ENCODE peak calls at places on chromosome 15, in six cellular contexts. One of them, this sample, is unnamed.

GRCh38 chr15:96692826-96693225 is 362.3 kb downstream of the NR2F2 start:
- DNase-seq in stomach: no peak
- DNase-seq in fibroblast of lung: no peak
- DNase-seq in GM12865: no peak
- DNase-seq in heart right ventricle: no peak
- DNase-seq in endodermal cell: no peak
- DNase-seq in this sample: no peak

GRCh38 chr15:85763157-85763556 is 31.6 kb downstream of the KLHL25 start:
- DNase-seq in stomach: no peak
- DNase-seq in fibroblast of lung: no peak
- DNase-seq in GM12865: no peak
- DNase-seq in heart right ventricle: peak; percentile 72
- DNase-seq in endodermal cell: no peak
- DNase-seq in this sample: no peak

GRCh38 chr15:86915811-86916331 is 836.2 kb downstream of the AGBL1 start:
- DNase-seq in stomach: no peak
- DNase-seq in fibroblast of lung: peak; percentile 72
- DNase-seq in GM12865: peak; percentile 31
- DNase-seq in heart right ventricle: no peak
- DNase-seq in endodermal cell: peak; percentile 75
- DNase-seq in this sample: no peak

GRCh38 chr15:98745179-98745578 is 96.8 kb downstream of the IGF1R start:
- DNase-seq in stomach: peak; percentile 37
- DNase-seq in fibroblast of lung: no peak
- DNase-seq in GM12865: no peak
- DNase-seq in heart right ventricle: no peak
- DNase-seq in endodermal cell: no peak
- DNase-seq in this sample: no peak

GRCh38 chr15:69665641-69666091 is 213.0 kb downstream of the RPLP1 start:
- DNase-seq in stomach: no peak
- DNase-seq in fibroblast of lung: no peak
- DNase-seq in GM12865: no peak
- DNase-seq in heart right ventricle: no peak
- DNase-seq in endodermal cell: peak; percentile 64
- DNase-seq in this sample: no peak

GRCh38 chr15:58232273-58233065 is 94.3 kb downstream of the AQP9 start:
- DNase-seq in stomach: no peak
- DNase-seq in fibroblast of lung: no peak
- DNase-seq in GM12865: no peak
- DNase-seq in heart right ventricle: no peak
- DNase-seq in endodermal cell: no peak
- DNase-seq in this sample: no peak

GRCh38 chr15:83694030-83694429 is 40.1 kb downstream of the ADAMTSL3 start:
- DNase-seq in stomach: no peak
- DNase-seq in fibroblast of lung: peak; percentile 60
- DNase-seq in GM12865: no peak
- DNase-seq in heart right ventricle: no peak
- DNase-seq in endodermal cell: peak; percentile 83
- DNase-seq in this sample: no peak

GRCh38 chr15:70478251-70478990 is 284.9 kb downstream of the UACA start:
- DNase-seq in stomach: no peak
- DNase-seq in fibroblast of lung: no peak
- DNase-seq in GM12865: peak; percentile 80
- DNase-seq in heart right ventricle: peak; percentile 29
- DNase-seq in endodermal cell: no peak
- DNase-seq in this sample: peak; percentile 66

GRCh38 chr15:39720721-39721611 is 61.7 kb downstream of the FSIP1 start:
- DNase-seq in stomach: no peak
- DNase-seq in fibroblast of lung: peak; percentile 91
- DNase-seq in GM12865: no peak
- DNase-seq in heart right ventricle: no peak
- DNase-seq in endodermal cell: no peak
- DNase-seq in this sample: no peak

GRCh38 chr15:75061272-75061671 is 37.9 kb downstream of the PPCDC start:
- DNase-seq in stomach: no peak
- DNase-seq in fibroblast of lung: peak; percentile 71
- DNase-seq in GM12865: peak; percentile 87
- DNase-seq in heart right ventricle: no peak
- DNase-seq in endodermal cell: peak; percentile 17
- DNase-seq in this sample: peak; percentile 50

GRCh38 chr15:35271371-35272043 is 186.4 kb upstream of the NANOGP8 start:
- DNase-seq in stomach: no peak
- DNase-seq in fibroblast of lung: peak; percentile 53
- DNase-seq in GM12865: no peak
- DNase-seq in heart right ventricle: no peak
- DNase-seq in endodermal cell: no peak
- DNase-seq in this sample: no peak

GRCh38 chr15:40806672-40807027 is 239 bp upstream of the ZFYVE19 start:
- DNase-seq in stomach: no peak
- DNase-seq in fibroblast of lung: no peak
- DNase-seq in GM12865: no peak
- DNase-seq in heart right ventricle: no peak
- DNase-seq in endodermal cell: no peak
- DNase-seq in this sample: no peak

GRCh38 chr15:35306361-35306981 is 221.4 kb upstream of the NANOGP8 start:
- DNase-seq in stomach: no peak
- DNase-seq in fibroblast of lung: peak; percentile 91
- DNase-seq in GM12865: peak; percentile 12
- DNase-seq in heart right ventricle: no peak
- DNase-seq in endodermal cell: no peak
- DNase-seq in this sample: no peak

GRCh38 chr15:98428253-98428989 is 219.9 kb upstream of the IGF1R start:
- DNase-seq in stomach: peak; percentile 76
- DNase-seq in fibroblast of lung: peak; percentile 60
- DNase-seq in GM12865: peak; percentile 43
- DNase-seq in heart right ventricle: peak; percentile 73
- DNase-seq in endodermal cell: peak; percentile 94
- DNase-seq in this sample: peak; percentile 85

GRCh38 chr15:101168463-101168824 is 83.4 kb downstream of the CHSY1 start:
- DNase-seq in stomach: peak; percentile 45
- DNase-seq in fibroblast of lung: peak; percentile 93
- DNase-seq in GM12865: no peak
- DNase-seq in heart right ventricle: peak; percentile 55
- DNase-seq in endodermal cell: no peak
- DNase-seq in this sample: no peak

GRCh38 chr15:56736308-56736707 is 3.0 kb upstream of the ZNF280D start:
- DNase-seq in stomach: no peak
- DNase-seq in fibroblast of lung: peak; percentile 71
- DNase-seq in GM12865: no peak
- DNase-seq in heart right ventricle: no peak
- DNase-seq in endodermal cell: no peak
- DNase-seq in this sample: no peak

GRCh38 chr15:85764649-85765277 is 30.0 kb downstream of the KLHL25 start:
- DNase-seq in stomach: no peak
- DNase-seq in fibroblast of lung: peak; percentile 55
- DNase-seq in GM12865: no peak
- DNase-seq in heart right ventricle: no peak
- DNase-seq in endodermal cell: no peak
- DNase-seq in this sample: no peak

GRCh38 chr15:67927501-67928156 is 87.8 kb upstream of the RNU6-1 start:
- DNase-seq in stomach: peak; percentile 92
- DNase-seq in fibroblast of lung: peak; percentile 98
- DNase-seq in GM12865: no peak
- DNase-seq in heart right ventricle: peak; percentile 47
- DNase-seq in endodermal cell: no peak
- DNase-seq in this sample: no peak

GRCh38 chr15:91946914-91947313 is 93.4 kb downstream of the SLCO3A1 start:
- DNase-seq in stomach: no peak
- DNase-seq in fibroblast of lung: no peak
- DNase-seq in GM12865: no peak
- DNase-seq in heart right ventricle: no peak
- DNase-seq in endodermal cell: peak; percentile 74
- DNase-seq in this sample: no peak

GRCh38 chr15:52005748-52006701 is 13.0 kb upstream of the MAPK6 start:
- DNase-seq in stomach: no peak
- DNase-seq in fibroblast of lung: peak; percentile 83
- DNase-seq in GM12865: peak; percentile 94
- DNase-seq in heart right ventricle: no peak
- DNase-seq in endodermal cell: no peak
- DNase-seq in this sample: peak; percentile 60

GRCh38 chr15:95799286-95800187 is 531.0 kb upstream of the NR2F2 start:
- DNase-seq in stomach: no peak
- DNase-seq in fibroblast of lung: peak; percentile 92
- DNase-seq in GM12865: no peak
- DNase-seq in heart right ventricle: no peak
- DNase-seq in endodermal cell: no peak
- DNase-seq in this sample: no peak

GRCh38 chr15:25691544-25692430 is 171.3 kb downstream of the ATP10A start:
- DNase-seq in stomach: no peak
- DNase-seq in fibroblast of lung: no peak
- DNase-seq in GM12865: no peak
- DNase-seq in heart right ventricle: no peak
- DNase-seq in endodermal cell: peak; percentile 56
- DNase-seq in this sample: no peak

DNA sequence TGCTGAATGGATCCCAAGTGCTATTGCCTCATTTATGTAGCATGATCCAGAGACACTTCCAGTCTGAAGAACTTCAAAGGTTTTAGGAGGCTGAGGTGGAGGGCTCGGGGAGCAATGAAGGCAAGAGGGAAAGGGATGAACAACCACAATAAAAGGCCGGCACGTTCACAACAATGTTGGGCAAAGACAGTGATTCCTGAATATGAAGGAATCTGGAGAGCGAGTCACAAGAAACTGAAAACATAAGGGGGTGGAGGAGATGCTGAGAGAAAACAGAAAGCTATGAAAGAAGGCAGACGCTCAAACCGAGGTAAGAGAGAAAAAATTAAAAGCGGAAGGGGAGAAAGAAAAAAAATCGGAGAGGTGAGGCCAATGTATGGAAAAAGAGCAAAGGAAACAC is 120.1 kb downstream of the GREM1 start:
- DNase-seq in stomach: no peak
- DNase-seq in fibroblast of lung: no peak
- DNase-seq in GM12865: no peak
- DNase-seq in heart right ventricle: no peak
- DNase-seq in endodermal cell: no peak
- DNase-seq in this sample: no peak
- TF ChIP-seq CTCF in stomach: no peak
- TF ChIP-seq CTCF in fibroblast of lung: no peak
- TF ChIP-seq CTCF in GM12865: no peak
- TF ChIP-seq CTCF in heart right ventricle: no peak
- TF ChIP-seq CTCF in endodermal cell: no peak
- TF ChIP-seq CTCF in this sample: no peak

DNA sequence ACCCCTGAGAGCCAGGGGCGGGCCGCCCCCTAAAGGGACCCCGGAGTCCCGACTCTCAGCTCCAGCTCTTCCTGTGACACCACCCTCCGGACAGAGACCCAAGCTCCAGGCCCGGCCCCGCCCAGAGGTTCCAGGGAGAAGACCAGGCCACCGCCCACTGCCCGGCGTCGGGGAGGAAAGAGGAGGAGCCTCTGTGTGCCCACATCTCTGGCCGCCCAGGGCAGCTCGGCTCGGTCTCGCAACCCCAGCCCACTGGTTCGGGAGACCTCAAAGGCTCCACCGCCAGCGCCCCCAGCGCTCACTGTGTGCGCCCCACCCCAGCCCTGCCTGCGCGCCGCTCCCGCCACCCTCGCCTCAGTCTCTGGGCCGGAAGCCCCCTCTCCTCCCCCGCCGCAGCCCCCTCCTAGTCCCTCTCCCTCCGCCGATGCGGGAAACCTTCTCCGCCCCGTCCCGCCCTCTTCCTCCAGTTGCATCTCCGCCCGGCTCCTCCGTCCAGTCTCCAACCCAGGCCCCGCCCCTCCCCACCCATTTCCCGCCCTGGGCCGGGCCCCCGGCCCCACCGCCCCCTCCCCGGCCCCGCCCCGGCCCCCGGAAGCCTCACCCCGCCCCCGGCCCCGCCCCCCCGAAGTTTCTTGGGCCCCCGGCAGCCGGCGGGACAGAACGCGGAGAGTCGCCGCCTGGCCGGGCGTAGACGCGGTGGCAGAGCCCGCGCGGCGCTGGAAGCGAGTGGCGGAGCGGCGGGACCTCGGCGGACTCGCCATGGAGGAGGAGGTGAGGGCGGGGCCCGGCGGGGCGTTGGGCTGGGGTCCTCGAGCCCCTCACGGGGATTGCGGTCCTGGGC is at the start of gene PLEKHO2:
- DNase-seq in stomach: peak; percentile 93
- DNase-seq in fibroblast of lung: peak; percentile 93
- DNase-seq in GM12865: peak; percentile 95
- DNase-seq in heart right ventricle: peak; percentile 97
- DNase-seq in endodermal cell: peak; percentile 99
- DNase-seq in this sample: peak; percentile 98
- TF ChIP-seq CTCF in stomach: no peak
- TF ChIP-seq CTCF in fibroblast of lung: peak; percentile 7
- TF ChIP-seq CTCF in GM12865: peak; percentile 29
- TF ChIP-seq CTCF in heart right ventricle: no peak
- TF ChIP-seq CTCF in endodermal cell: peak; percentile 35
- TF ChIP-seq CTCF in this sample: peak; percentile 18

GRCh38 chr15:80090879-80091503 is 31.5 kb downstream of the ZFAND6 start:
- DNase-seq in stomach: no peak
- DNase-seq in fibroblast of lung: no peak
- DNase-seq in GM12865: no peak
- DNase-seq in heart right ventricle: no peak
- DNase-seq in endodermal cell: no peak
- DNase-seq in this sample: no peak
- TF ChIP-seq CTCF in stomach: no peak
- TF ChIP-seq CTCF in fibroblast of lung: peak; percentile 39
- TF ChIP-seq CTCF in GM12865: peak; percentile 42
- TF ChIP-seq CTCF in heart right ventricle: no peak
- TF ChIP-seq CTCF in endodermal cell: peak; percentile 72
- TF ChIP-seq CTCF in this sample: peak; percentile 21

GRCh38 chr15:43209059-43209824 is 11.6 kb downstream of the EPB42 start:
- DNase-seq in stomach: no peak
- DNase-seq in fibroblast of lung: no peak
- DNase-seq in GM12865: no peak
- DNase-seq in heart right ventricle: no peak
- DNase-seq in endodermal cell: peak; percentile 91
- DNase-seq in this sample: peak; percentile 36
- TF ChIP-seq CTCF in stomach: no peak
- TF ChIP-seq CTCF in fibroblast of lung: no peak
- TF ChIP-seq CTCF in GM12865: no peak
- TF ChIP-seq CTCF in heart right ventricle: peak; percentile 8
- TF ChIP-seq CTCF in endodermal cell: peak; percentile 69
- TF ChIP-seq CTCF in this sample: no peak